ENCODE peak calls at places on chromosomes 7 and 10, in five cellular contexts. One of them, this sample, is unnamed.

GRCh38 chr7:100942038-100942774 is 7.1 kb upstream of the MUC3A start:
- DNase-seq in bronchial epithelial cell: peak; percentile 50
- DNase-seq in colonic mucosa: peak; percentile 70
- DNase-seq in NCI-H82: no peak
- DNase-seq in endothelial cell: no peak
- DNase-seq in this sample: no peak

GRCh38 chr10:72691470-72692056 is 380 bp upstream of the MCU start:
- DNase-seq in endothelial cell: no peak
- DNase-seq in NCI-H82: peak; percentile 96
- DNase-seq in bronchial epithelial cell: peak; percentile 88
- DNase-seq in colonic mucosa: no peak
- DNase-seq in this sample: peak; percentile 93

GRCh38 chr7:42237891-42238531 is 1.0 kb upstream of the GLI3 start:
- DNase-seq in NCI-H82: peak; percentile 24
- DNase-seq in endothelial cell: peak; percentile 66
- DNase-seq in colonic mucosa: peak; percentile 70
- DNase-seq in bronchial epithelial cell: no peak
- DNase-seq in this sample: peak; percentile 62

GRCh38 chr7:33447980-33448379 is 318.6 kb downstream of the BBS9 start:
- DNase-seq in bronchial epithelial cell: no peak
- DNase-seq in colonic mucosa: no peak
- DNase-seq in NCI-H82: no peak
- DNase-seq in endothelial cell: peak; percentile 33
- DNase-seq in this sample: no peak

GRCh38 chr10:69802424-69803161 is 887 bp downstream of the COL13A1 start:
- DNase-seq in bronchial epithelial cell: peak; percentile 4
- DNase-seq in endothelial cell: peak; percentile 59
- DNase-seq in NCI-H82: no peak
- DNase-seq in colonic mucosa: peak; percentile 31
- DNase-seq in this sample: no peak

GRCh38 chr7:47654672-47655340 is 72.9 kb upstream of the TNS3 start:
- DNase-seq in NCI-H82: no peak
- DNase-seq in colonic mucosa: no peak
- DNase-seq in bronchial epithelial cell: no peak
- DNase-seq in endothelial cell: peak; percentile 13
- DNase-seq in this sample: no peak

GRCh38 chr7:27131390-27131819 is 848 bp upstream of the HOXA4 start:
- DNase-seq in endothelial cell: no peak
- DNase-seq in colonic mucosa: no peak
- DNase-seq in bronchial epithelial cell: no peak
- DNase-seq in NCI-H82: no peak
- DNase-seq in this sample: no peak

GRCh38 chr7:107711301-107711700 is 32.6 kb upstream of the CBLL1 start:
- DNase-seq in colonic mucosa: no peak
- DNase-seq in NCI-H82: no peak
- DNase-seq in bronchial epithelial cell: peak; percentile 4
- DNase-seq in endothelial cell: no peak
- DNase-seq in this sample: no peak

GRCh38 chr7:90271753-90272152 is 26.8 kb downstream of the CFAP69 start:
- DNase-seq in endothelial cell: no peak
- DNase-seq in bronchial epithelial cell: peak; percentile 35
- DNase-seq in NCI-H82: no peak
- DNase-seq in colonic mucosa: no peak
- DNase-seq in this sample: no peak

GRCh38 chr7:3832199-3832598 is 531.1 kb downstream of the SDK1 start:
- DNase-seq in endothelial cell: no peak
- DNase-seq in bronchial epithelial cell: no peak
- DNase-seq in colonic mucosa: no peak
- DNase-seq in NCI-H82: no peak
- DNase-seq in this sample: no peak

GRCh38 chr10:86437447-86437846 is 70.9 kb upstream of the GRID1 start:
- DNase-seq in colonic mucosa: no peak
- DNase-seq in endothelial cell: no peak
- DNase-seq in bronchial epithelial cell: no peak
- DNase-seq in NCI-H82: no peak
- DNase-seq in this sample: no peak

GRCh38 chr10:102449321-102450123 is 1.8 kb downstream of the C10orf95 start:
- DNase-seq in colonic mucosa: peak; percentile 91
- DNase-seq in NCI-H82: peak; percentile 86
- DNase-seq in endothelial cell: peak; percentile 49
- DNase-seq in bronchial epithelial cell: peak; percentile 84
- DNase-seq in this sample: peak; percentile 65

GRCh38 chr10:69389827-69390490 is 26.8 kb downstream of the TACR2 start:
- DNase-seq in NCI-H82: no peak
- DNase-seq in bronchial epithelial cell: peak; percentile 70
- DNase-seq in colonic mucosa: no peak
- DNase-seq in endothelial cell: no peak
- DNase-seq in this sample: no peak

GRCh38 chr7:151518105-151518780 is 1.5 kb downstream of the RHEB start:
- DNase-seq in NCI-H82: peak; percentile 39
- DNase-seq in colonic mucosa: peak; percentile 75
- DNase-seq in bronchial epithelial cell: peak; percentile 64
- DNase-seq in endothelial cell: peak; percentile 19
- DNase-seq in this sample: no peak

GRCh38 chr10:121265320-121265719 is 332.9 kb downstream of the FGFR2 start:
- DNase-seq in bronchial epithelial cell: peak; percentile 56
- DNase-seq in NCI-H82: no peak
- DNase-seq in endothelial cell: no peak
- DNase-seq in colonic mucosa: no peak
- DNase-seq in this sample: no peak